ENCODE peak calls at places on chromosomes 13 and 19, in seven cellular contexts. One of them, this sample, is unnamed.

GRCh38 chr19:52638601-52639000 is 446 bp upstream of the ZNF83 start:
- DNase-seq in HFF-Myc: no peak
- DNase-seq in SW480: peak
- DNase-seq in substantia nigra: no peak
- DNase-seq in HAP-1: peak
- DNase-seq in activated naive CD4-positive, alpha-beta T cell treated with anti-CD3 and anti-CD28 coated beads, Interleukin-2, amount 50 U/mL, for 16 hours: peak
- DNase-seq in stimulated activated CD8-positive, alpha-beta memory T cell treated with anti-CD3 and anti-CD28 coated beads, Interleukin-12 subunit alpha, Interleukin-12 subunit beta, amount 100 ng/mL, for 4 hours: no peak
- DNase-seq in this sample: no peak

GRCh38 chr13:60654405-60654804 is 257.4 kb downstream of the TDRD3 start:
- DNase-seq in HFF-Myc: no peak
- DNase-seq in HAP-1: peak
- DNase-seq in stimulated activated CD8-positive, alpha-beta memory T cell treated with anti-CD3 and anti-CD28 coated beads, Interleukin-12 subunit alpha, Interleukin-12 subunit beta, amount 100 ng/mL, for 4 hours: no peak
- DNase-seq in activated naive CD4-positive, alpha-beta T cell treated with anti-CD3 and anti-CD28 coated beads, Interleukin-2, amount 50 U/mL, for 16 hours: no peak
- DNase-seq in substantia nigra: peak
- DNase-seq in SW480: peak
- DNase-seq in this sample: peak

GRCh38 chr19:17564783-17565182 is 9.3 kb downstream of the COLGALT1 start:
- DNase-seq in activated naive CD4-positive, alpha-beta T cell treated with anti-CD3 and anti-CD28 coated beads, Interleukin-2, amount 50 U/mL, for 16 hours: no peak
- DNase-seq in SW480: no peak
- DNase-seq in HFF-Myc: no peak
- DNase-seq in HAP-1: no peak
- DNase-seq in stimulated activated CD8-positive, alpha-beta memory T cell treated with anti-CD3 and anti-CD28 coated beads, Interleukin-12 subunit alpha, Interleukin-12 subunit beta, amount 100 ng/mL, for 4 hours: no peak
- DNase-seq in substantia nigra: no peak
- DNase-seq in this sample: no peak

GRCh38 chr13:23901365-23901764 is 4.1 kb upstream of the C1QTNF9B start:
- DNase-seq in SW480: peak
- DNase-seq in HAP-1: no peak
- DNase-seq in HFF-Myc: no peak
- DNase-seq in substantia nigra: no peak
- DNase-seq in activated naive CD4-positive, alpha-beta T cell treated with anti-CD3 and anti-CD28 coated beads, Interleukin-2, amount 50 U/mL, for 16 hours: no peak
- DNase-seq in stimulated activated CD8-positive, alpha-beta memory T cell treated with anti-CD3 and anti-CD28 coated beads, Interleukin-12 subunit alpha, Interleukin-12 subunit beta, amount 100 ng/mL, for 4 hours: no peak
- DNase-seq in this sample: no peak

GRCh38 chr13:102915393-102915792 is 69.6 kb downstream of the ERCC5 start:
- DNase-seq in stimulated activated CD8-positive, alpha-beta memory T cell treated with anti-CD3 and anti-CD28 coated beads, Interleukin-12 subunit alpha, Interleukin-12 subunit beta, amount 100 ng/mL, for 4 hours: no peak
- DNase-seq in SW480: no peak
- DNase-seq in substantia nigra: no peak
- DNase-seq in HAP-1: no peak
- DNase-seq in activated naive CD4-positive, alpha-beta T cell treated with anti-CD3 and anti-CD28 coated beads, Interleukin-2, amount 50 U/mL, for 16 hours: no peak
- DNase-seq in HFF-Myc: no peak
- DNase-seq in this sample: no peak

GRCh38 chr19:44850641-44851109 is 4.6 kb downstream of the NECTIN2 start:
- DNase-seq in activated naive CD4-positive, alpha-beta T cell treated with anti-CD3 and anti-CD28 coated beads, Interleukin-2, amount 50 U/mL, for 16 hours: no peak
- DNase-seq in substantia nigra: no peak
- DNase-seq in stimulated activated CD8-positive, alpha-beta memory T cell treated with anti-CD3 and anti-CD28 coated beads, Interleukin-12 subunit alpha, Interleukin-12 subunit beta, amount 100 ng/mL, for 4 hours: no peak
- DNase-seq in HFF-Myc: no peak
- DNase-seq in HAP-1: no peak
- DNase-seq in SW480: no peak
- DNase-seq in this sample: no peak

GRCh38 chr19:29671393-29672076 is 6.3 kb downstream of the PLEKHF1 start:
- DNase-seq in substantia nigra: no peak
- DNase-seq in HAP-1: peak
- DNase-seq in activated naive CD4-positive, alpha-beta T cell treated with anti-CD3 and anti-CD28 coated beads, Interleukin-2, amount 50 U/mL, for 16 hours: peak
- DNase-seq in SW480: peak
- DNase-seq in stimulated activated CD8-positive, alpha-beta memory T cell treated with anti-CD3 and anti-CD28 coated beads, Interleukin-12 subunit alpha, Interleukin-12 subunit beta, amount 100 ng/mL, for 4 hours: peak
- DNase-seq in HFF-Myc: no peak
- DNase-seq in this sample: peak

GRCh38 chr13:108959254-108959653 is 329.8 kb downstream of the MYO16 start:
- DNase-seq in SW480: no peak
- DNase-seq in activated naive CD4-positive, alpha-beta T cell treated with anti-CD3 and anti-CD28 coated beads, Interleukin-2, amount 50 U/mL, for 16 hours: no peak
- DNase-seq in stimulated activated CD8-positive, alpha-beta memory T cell treated with anti-CD3 and anti-CD28 coated beads, Interleukin-12 subunit alpha, Interleukin-12 subunit beta, amount 100 ng/mL, for 4 hours: no peak
- DNase-seq in substantia nigra: no peak
- DNase-seq in HAP-1: no peak
- DNase-seq in HFF-Myc: no peak
- DNase-seq in this sample: no peak

GRCh38 chr19:7119582-7119981 is 50.1 kb downstream of the ZNF557 start:
- DNase-seq in activated naive CD4-positive, alpha-beta T cell treated with anti-CD3 and anti-CD28 coated beads, Interleukin-2, amount 50 U/mL, for 16 hours: no peak
- DNase-seq in stimulated activated CD8-positive, alpha-beta memory T cell treated with anti-CD3 and anti-CD28 coated beads, Interleukin-12 subunit alpha, Interleukin-12 subunit beta, amount 100 ng/mL, for 4 hours: no peak
- DNase-seq in substantia nigra: no peak
- DNase-seq in HAP-1: no peak
- DNase-seq in SW480: no peak
- DNase-seq in HFF-Myc: no peak
- DNase-seq in this sample: no peak

GRCh38 chr13:44197791-44198770 is 175.5 kb upstream of the SERP2 start:
- DNase-seq in HFF-Myc: no peak
- DNase-seq in HAP-1: no peak
- DNase-seq in substantia nigra: no peak
- DNase-seq in stimulated activated CD8-positive, alpha-beta memory T cell treated with anti-CD3 and anti-CD28 coated beads, Interleukin-12 subunit alpha, Interleukin-12 subunit beta, amount 100 ng/mL, for 4 hours: no peak
- DNase-seq in activated naive CD4-positive, alpha-beta T cell treated with anti-CD3 and anti-CD28 coated beads, Interleukin-2, amount 50 U/mL, for 16 hours: no peak
- DNase-seq in SW480: peak
- DNase-seq in this sample: peak

GRCh38 chr19:1412995-1413889 is 5.9 kb downstream of the DAZAP1 start:
- DNase-seq in stimulated activated CD8-positive, alpha-beta memory T cell treated with anti-CD3 and anti-CD28 coated beads, Interleukin-12 subunit alpha, Interleukin-12 subunit beta, amount 100 ng/mL, for 4 hours: no peak
- DNase-seq in HAP-1: no peak
- DNase-seq in activated naive CD4-positive, alpha-beta T cell treated with anti-CD3 and anti-CD28 coated beads, Interleukin-2, amount 50 U/mL, for 16 hours: no peak
- DNase-seq in SW480: no peak
- DNase-seq in substantia nigra: no peak
- DNase-seq in HFF-Myc: no peak
- DNase-seq in this sample: no peak

GRCh38 chr13:110237895-110238294 is 69.1 kb downstream of the COL4A1 start:
- DNase-seq in SW480: no peak
- DNase-seq in HFF-Myc: no peak
- DNase-seq in activated naive CD4-positive, alpha-beta T cell treated with anti-CD3 and anti-CD28 coated beads, Interleukin-2, amount 50 U/mL, for 16 hours: no peak
- DNase-seq in stimulated activated CD8-positive, alpha-beta memory T cell treated with anti-CD3 and anti-CD28 coated beads, Interleukin-12 subunit alpha, Interleukin-12 subunit beta, amount 100 ng/mL, for 4 hours: no peak
- DNase-seq in substantia nigra: no peak
- DNase-seq in HAP-1: no peak
- DNase-seq in this sample: no peak

GRCh38 chr19:14475251-14476073 is at the start of gene PTGER1:
- DNase-seq in HFF-Myc: no peak
- DNase-seq in HAP-1: peak
- DNase-seq in SW480: no peak
- DNase-seq in substantia nigra: no peak
- DNase-seq in activated naive CD4-positive, alpha-beta T cell treated with anti-CD3 and anti-CD28 coated beads, Interleukin-2, amount 50 U/mL, for 16 hours: no peak
- DNase-seq in stimulated activated CD8-positive, alpha-beta memory T cell treated with anti-CD3 and anti-CD28 coated beads, Interleukin-12 subunit alpha, Interleukin-12 subunit beta, amount 100 ng/mL, for 4 hours: no peak
- DNase-seq in this sample: peak

GRCh38 chr19:35247526-35248309 is 1.1 kb upstream of the LSR start:
- DNase-seq in HAP-1: peak
- DNase-seq in activated naive CD4-positive, alpha-beta T cell treated with anti-CD3 and anti-CD28 coated beads, Interleukin-2, amount 50 U/mL, for 16 hours: peak
- DNase-seq in HFF-Myc: no peak
- DNase-seq in stimulated activated CD8-positive, alpha-beta memory T cell treated with anti-CD3 and anti-CD28 coated beads, Interleukin-12 subunit alpha, Interleukin-12 subunit beta, amount 100 ng/mL, for 4 hours: peak
- DNase-seq in SW480: peak
- DNase-seq in substantia nigra: no peak
- DNase-seq in this sample: peak

GRCh38 chr13:114319441-114319871 is 5.2 kb downstream of the CHAMP1 start:
- DNase-seq in HAP-1: no peak
- DNase-seq in activated naive CD4-positive, alpha-beta T cell treated with anti-CD3 and anti-CD28 coated beads, Interleukin-2, amount 50 U/mL, for 16 hours: no peak
- DNase-seq in stimulated activated CD8-positive, alpha-beta memory T cell treated with anti-CD3 and anti-CD28 coated beads, Interleukin-12 subunit alpha, Interleukin-12 subunit beta, amount 100 ng/mL, for 4 hours: no peak
- DNase-seq in HFF-Myc: peak
- DNase-seq in SW480: no peak
- DNase-seq in substantia nigra: no peak
- DNase-seq in this sample: no peak

GRCh38 chr19:38516802-38517201 is 83.3 kb downstream of the RYR1 start:
- DNase-seq in HFF-Myc: no peak
- DNase-seq in activated naive CD4-positive, alpha-beta T cell treated with anti-CD3 and anti-CD28 coated beads, Interleukin-2, amount 50 U/mL, for 16 hours: no peak
- DNase-seq in substantia nigra: no peak
- DNase-seq in SW480: no peak
- DNase-seq in stimulated activated CD8-positive, alpha-beta memory T cell treated with anti-CD3 and anti-CD28 coated beads, Interleukin-12 subunit alpha, Interleukin-12 subunit beta, amount 100 ng/mL, for 4 hours: no peak
- DNase-seq in HAP-1: no peak
- DNase-seq in this sample: no peak

GRCh38 chr19:1512671-1513491 is at the start of gene ADAMTSL5:
- DNase-seq in HFF-Myc: no peak
- DNase-seq in HAP-1: peak
- DNase-seq in stimulated activated CD8-positive, alpha-beta memory T cell treated with anti-CD3 and anti-CD28 coated beads, Interleukin-12 subunit alpha, Interleukin-12 subunit beta, amount 100 ng/mL, for 4 hours: peak
- DNase-seq in SW480: peak
- DNase-seq in activated naive CD4-positive, alpha-beta T cell treated with anti-CD3 and anti-CD28 coated beads, Interleukin-2, amount 50 U/mL, for 16 hours: peak
- DNase-seq in substantia nigra: no peak
- DNase-seq in this sample: peak

GRCh38 chr13:77338961-77339401 is 12.1 kb upstream of the MYCBP2 start:
- DNase-seq in stimulated activated CD8-positive, alpha-beta memory T cell treated with anti-CD3 and anti-CD28 coated beads, Interleukin-12 subunit alpha, Interleukin-12 subunit beta, amount 100 ng/mL, for 4 hours: no peak
- DNase-seq in activated naive CD4-positive, alpha-beta T cell treated with anti-CD3 and anti-CD28 coated beads, Interleukin-2, amount 50 U/mL, for 16 hours: no peak
- DNase-seq in substantia nigra: no peak
- DNase-seq in HAP-1: no peak
- DNase-seq in HFF-Myc: no peak
- DNase-seq in SW480: no peak
- DNase-seq in this sample: no peak

GRCh38 chr19:52191374-52191773 is 1.5 kb downstream of the PPP2R1A start:
- DNase-seq in HFF-Myc: no peak
- DNase-seq in substantia nigra: no peak
- DNase-seq in activated naive CD4-positive, alpha-beta T cell treated with anti-CD3 and anti-CD28 coated beads, Interleukin-2, amount 50 U/mL, for 16 hours: no peak
- DNase-seq in stimulated activated CD8-positive, alpha-beta memory T cell treated with anti-CD3 and anti-CD28 coated beads, Interleukin-12 subunit alpha, Interleukin-12 subunit beta, amount 100 ng/mL, for 4 hours: no peak
- DNase-seq in SW480: no peak
- DNase-seq in HAP-1: no peak
- DNase-seq in this sample: peak

GRCh38 chr13:37241786-37242185 is 136.3 kb upstream of the CSNK1A1L start:
- DNase-seq in activated naive CD4-positive, alpha-beta T cell treated with anti-CD3 and anti-CD28 coated beads, Interleukin-2, amount 50 U/mL, for 16 hours: no peak
- DNase-seq in SW480: no peak
- DNase-seq in HAP-1: no peak
- DNase-seq in stimulated activated CD8-positive, alpha-beta memory T cell treated with anti-CD3 and anti-CD28 coated beads, Interleukin-12 subunit alpha, Interleukin-12 subunit beta, amount 100 ng/mL, for 4 hours: no peak
- DNase-seq in HFF-Myc: no peak
- DNase-seq in substantia nigra: no peak
- DNase-seq in this sample: no peak

GRCh38 chr13:77784531-77784930 is 87.0 kb downstream of the SLAIN1 start:
- DNase-seq in SW480: no peak
- DNase-seq in HAP-1: no peak
- DNase-seq in activated naive CD4-positive, alpha-beta T cell treated with anti-CD3 and anti-CD28 coated beads, Interleukin-2, amount 50 U/mL, for 16 hours: no peak
- DNase-seq in HFF-Myc: no peak
- DNase-seq in substantia nigra: no peak
- DNase-seq in stimulated activated CD8-positive, alpha-beta memory T cell treated with anti-CD3 and anti-CD28 coated beads, Interleukin-12 subunit alpha, Interleukin-12 subunit beta, amount 100 ng/mL, for 4 hours: no peak
- DNase-seq in this sample: no peak

GRCh38 chr13:93293716-93294115 is 67.1 kb downstream of the GPC6 start:
- DNase-seq in HAP-1: no peak
- DNase-seq in SW480: no peak
- DNase-seq in activated naive CD4-positive, alpha-beta T cell treated with anti-CD3 and anti-CD28 coated beads, Interleukin-2, amount 50 U/mL, for 16 hours: no peak
- DNase-seq in HFF-Myc: no peak
- DNase-seq in stimulated activated CD8-positive, alpha-beta memory T cell treated with anti-CD3 and anti-CD28 coated beads, Interleukin-12 subunit alpha, Interleukin-12 subunit beta, amount 100 ng/mL, for 4 hours: no peak
- DNase-seq in substantia nigra: no peak
- DNase-seq in this sample: no peak

GRCh38 chr13:98443329-98443728 is 133.6 kb downstream of the STK24 start:
- DNase-seq in activated naive CD4-positive, alpha-beta T cell treated with anti-CD3 and anti-CD28 coated beads, Interleukin-2, amount 50 U/mL, for 16 hours: no peak
- DNase-seq in stimulated activated CD8-positive, alpha-beta memory T cell treated with anti-CD3 and anti-CD28 coated beads, Interleukin-12 subunit alpha, Interleukin-12 subunit beta, amount 100 ng/mL, for 4 hours: no peak
- DNase-seq in HFF-Myc: peak
- DNase-seq in SW480: peak
- DNase-seq in substantia nigra: no peak
- DNase-seq in HAP-1: no peak
- DNase-seq in this sample: no peak

GRCh38 chr13:110638814-110639806 is 23.8 kb downstream of the NAXD start:
- DNase-seq in SW480: no peak
- DNase-seq in activated naive CD4-positive, alpha-beta T cell treated with anti-CD3 and anti-CD28 coated beads, Interleukin-2, amount 50 U/mL, for 16 hours: no peak
- DNase-seq in stimulated activated CD8-positive, alpha-beta memory T cell treated with anti-CD3 and anti-CD28 coated beads, Interleukin-12 subunit alpha, Interleukin-12 subunit beta, amount 100 ng/mL, for 4 hours: no peak
- DNase-seq in substantia nigra: no peak
- DNase-seq in HFF-Myc: no peak
- DNase-seq in HAP-1: no peak
- DNase-seq in this sample: no peak

GRCh38 chr13:106961219-106961618 is 393.3 kb upstream of the ARGLU1 start:
- DNase-seq in stimulated activated CD8-positive, alpha-beta memory T cell treated with anti-CD3 and anti-CD28 coated beads, Interleukin-12 subunit alpha, Interleukin-12 subunit beta, amount 100 ng/mL, for 4 hours: no peak
- DNase-seq in HAP-1: no peak
- DNase-seq in activated naive CD4-positive, alpha-beta T cell treated with anti-CD3 and anti-CD28 coated beads, Interleukin-2, amount 50 U/mL, for 16 hours: no peak
- DNase-seq in SW480: no peak
- DNase-seq in HFF-Myc: no peak
- DNase-seq in substantia nigra: no peak
- DNase-seq in this sample: no peak

GRCh38 chr19:30228726-30229523 is 143.3 kb upstream of the ZNF536 start:
- DNase-seq in substantia nigra: no peak
- DNase-seq in HAP-1: peak
- DNase-seq in stimulated activated CD8-positive, alpha-beta memory T cell treated with anti-CD3 and anti-CD28 coated beads, Interleukin-12 subunit alpha, Interleukin-12 subunit beta, amount 100 ng/mL, for 4 hours: no peak
- DNase-seq in SW480: no peak
- DNase-seq in HFF-Myc: no peak
- DNase-seq in activated naive CD4-positive, alpha-beta T cell treated with anti-CD3 and anti-CD28 coated beads, Interleukin-2, amount 50 U/mL, for 16 hours: no peak
- DNase-seq in this sample: no peak

GRCh38 chr19:1254081-1254527 is 5.7 kb downstream of the MIDN start:
- DNase-seq in activated naive CD4-positive, alpha-beta T cell treated with anti-CD3 and anti-CD28 coated beads, Interleukin-2, amount 50 U/mL, for 16 hours: no peak
- DNase-seq in HAP-1: no peak
- DNase-seq in HFF-Myc: no peak
- DNase-seq in SW480: no peak
- DNase-seq in stimulated activated CD8-positive, alpha-beta memory T cell treated with anti-CD3 and anti-CD28 coated beads, Interleukin-12 subunit alpha, Interleukin-12 subunit beta, amount 100 ng/mL, for 4 hours: no peak
- DNase-seq in substantia nigra: peak
- DNase-seq in this sample: peak

GRCh38 chr13:33710924-33711323 is 107.0 kb upstream of the RFC3 start:
- DNase-seq in stimulated activated CD8-positive, alpha-beta memory T cell treated with anti-CD3 and anti-CD28 coated beads, Interleukin-12 subunit alpha, Interleukin-12 subunit beta, amount 100 ng/mL, for 4 hours: no peak
- DNase-seq in activated naive CD4-positive, alpha-beta T cell treated with anti-CD3 and anti-CD28 coated beads, Interleukin-2, amount 50 U/mL, for 16 hours: no peak
- DNase-seq in HFF-Myc: no peak
- DNase-seq in SW480: no peak
- DNase-seq in HAP-1: no peak
- DNase-seq in substantia nigra: no peak
- DNase-seq in this sample: no peak

GRCh38 chr19:17775991-17776803 is 18.7 kb upstream of the B3GNT3 start:
- DNase-seq in activated naive CD4-positive, alpha-beta T cell treated with anti-CD3 and anti-CD28 coated beads, Interleukin-2, amount 50 U/mL, for 16 hours: no peak
- DNase-seq in HAP-1: no peak
- DNase-seq in SW480: no peak
- DNase-seq in stimulated activated CD8-positive, alpha-beta memory T cell treated with anti-CD3 and anti-CD28 coated beads, Interleukin-12 subunit alpha, Interleukin-12 subunit beta, amount 100 ng/mL, for 4 hours: no peak
- DNase-seq in HFF-Myc: no peak
- DNase-seq in substantia nigra: no peak
- DNase-seq in this sample: no peak

GRCh38 chr13:100789481-100789880 is 114.9 kb upstream of the TMTC4 start:
- DNase-seq in HAP-1: no peak
- DNase-seq in stimulated activated CD8-positive, alpha-beta memory T cell treated with anti-CD3 and anti-CD28 coated beads, Interleukin-12 subunit alpha, Interleukin-12 subunit beta, amount 100 ng/mL, for 4 hours: no peak
- DNase-seq in substantia nigra: peak
- DNase-seq in activated naive CD4-positive, alpha-beta T cell treated with anti-CD3 and anti-CD28 coated beads, Interleukin-2, amount 50 U/mL, for 16 hours: no peak
- DNase-seq in HFF-Myc: no peak
- DNase-seq in SW480: no peak
- DNase-seq in this sample: no peak

GRCh38 chr13:113511361-113511760 is 20.9 kb upstream of the DCUN1D2 start:
- DNase-seq in activated naive CD4-positive, alpha-beta T cell treated with anti-CD3 and anti-CD28 coated beads, Interleukin-2, amount 50 U/mL, for 16 hours: no peak
- DNase-seq in stimulated activated CD8-positive, alpha-beta memory T cell treated with anti-CD3 and anti-CD28 coated beads, Interleukin-12 subunit alpha, Interleukin-12 subunit beta, amount 100 ng/mL, for 4 hours: no peak
- DNase-seq in SW480: no peak
- DNase-seq in HFF-Myc: no peak
- DNase-seq in substantia nigra: no peak
- DNase-seq in HAP-1: no peak
- DNase-seq in this sample: no peak

GRCh38 chr19:44111910-44112463 is 1.2 kb upstream of the ZNF225 start:
- DNase-seq in substantia nigra: no peak
- DNase-seq in HAP-1: peak
- DNase-seq in HFF-Myc: peak
- DNase-seq in stimulated activated CD8-positive, alpha-beta memory T cell treated with anti-CD3 and anti-CD28 coated beads, Interleukin-12 subunit alpha, Interleukin-12 subunit beta, amount 100 ng/mL, for 4 hours: no peak
- DNase-seq in activated naive CD4-positive, alpha-beta T cell treated with anti-CD3 and anti-CD28 coated beads, Interleukin-2, amount 50 U/mL, for 16 hours: no peak
- DNase-seq in SW480: no peak
- DNase-seq in this sample: no peak

GRCh38 chr13:103195762-103196161 is 129.5 kb upstream of the SLC10A2 start:
- DNase-seq in activated naive CD4-positive, alpha-beta T cell treated with anti-CD3 and anti-CD28 coated beads, Interleukin-2, amount 50 U/mL, for 16 hours: no peak
- DNase-seq in HFF-Myc: no peak
- DNase-seq in stimulated activated CD8-positive, alpha-beta memory T cell treated with anti-CD3 and anti-CD28 coated beads, Interleukin-12 subunit alpha, Interleukin-12 subunit beta, amount 100 ng/mL, for 4 hours: no peak
- DNase-seq in substantia nigra: no peak
- DNase-seq in SW480: no peak
- DNase-seq in HAP-1: no peak
- DNase-seq in this sample: no peak

GRCh38 chr13:98225036-98225940 is 48.2 kb upstream of the RNF113B start:
- DNase-seq in SW480: no peak
- DNase-seq in HFF-Myc: no peak
- DNase-seq in stimulated activated CD8-positive, alpha-beta memory T cell treated with anti-CD3 and anti-CD28 coated beads, Interleukin-12 subunit alpha, Interleukin-12 subunit beta, amount 100 ng/mL, for 4 hours: no peak
- DNase-seq in HAP-1: no peak
- DNase-seq in activated naive CD4-positive, alpha-beta T cell treated with anti-CD3 and anti-CD28 coated beads, Interleukin-2, amount 50 U/mL, for 16 hours: no peak
- DNase-seq in substantia nigra: peak
- DNase-seq in this sample: no peak